ENCODE peak calls at places on chromosomes 16 and 17, in ten cellular contexts. F, V, U, X, L, H, Q, O, T and A are unnamed samples.

GRCh38 chr17:32803544-32803943 is 73.4 kb downstream of the MYO1D start:
- DNase-seq in F (no peak), V (no peak), U (no peak), X (no peak), L (no peak), H (no peak), Q (no peak), O (peak; percentile 89), T (no peak), A (no peak)

GRCh38 chr17:76178124-76178523 is 37.1 kb upstream of the FOXJ1 start:
- DNase-seq in F (no peak), V (no peak), U (no peak), X (no peak), L (no peak), H (no peak), Q (no peak), O (no peak), T (peak; percentile 65), A (no peak)

GRCh38 chr17:77613627-77614026 is 344.9 kb upstream of the TNRC6C start:
- DNase-seq in F (peak; percentile 14), V (no peak), U (no peak), X (no peak), L (no peak), H (no peak), Q (no peak), O (no peak), T (no peak), A (no peak)

GRCh38 chr17:10754109-10754508 is 24.3 kb upstream of the TMEM220 start:
- DNase-seq in F (peak; percentile 74), V (peak; percentile 44), U (peak; percentile 72), X (no peak), L (peak; percentile 34), H (peak; percentile 54), Q (peak; percentile 39), O (no peak), T (no peak), A (peak; percentile 36)

GRCh38 chr17:16282522-16282921 is 65.5 kb downstream of the PIGL start:
- DNase-seq in F (no peak), V (no peak), U (no peak), X (no peak), L (no peak), H (no peak), Q (no peak), O (peak; percentile 41), T (no peak), A (no peak)

GRCh38 chr17:74528491-74529199 is 2.6 kb downstream of the CD300LB start:
- DNase-seq in F (peak; percentile 26), V (peak; percentile 6), U (no peak), X (no peak), L (peak; percentile 43), H (peak; percentile 26), Q (no peak), O (no peak), T (peak; percentile 8), A (no peak)

GRCh38 chr16:80500116-80500859 is 40.5 kb upstream of the DYNLRB2 start:
- DNase-seq in F (no peak), V (no peak), U (no peak), X (no peak), L (no peak), H (no peak), Q (no peak), O (no peak), T (no peak), A (no peak)

GRCh38 chr17:79374807-79375206 is 236.0 kb downstream of the RBFOX3 start:
- DNase-seq in F (no peak), V (no peak), U (no peak), X (no peak), L (no peak), H (no peak), Q (no peak), O (no peak), T (no peak), A (no peak)

GRCh38 chr17:4420692-4421131 is 13.0 kb upstream of the SPNS3 start:
- DNase-seq in F (peak; percentile 69), V (no peak), U (peak; percentile 90), X (peak; percentile 61), L (no peak), H (peak; percentile 51), Q (peak; percentile 73), O (peak; percentile 70), T (peak; percentile 37), A (peak; percentile 78)

GRCh38 chr16:66634527-66635196 is 30.2 kb downstream of the CMTM3 start:
- DNase-seq in F (no peak), V (no peak), U (no peak), X (no peak), L (no peak), H (no peak), Q (peak; percentile 65), O (no peak), T (no peak), A (no peak)

GRCh38 chr17:50458290-50458689 is 10.4 kb downstream of the CHAD start:
- DNase-seq in F (no peak), V (no peak), U (no peak), X (no peak), L (no peak), H (no peak), Q (no peak), O (no peak), T (no peak), A (no peak)

GRCh38 chr17:33012522-33013033 is 20.9 kb downstream of the SPACA3 start:
- DNase-seq in F (no peak), V (no peak), U (peak; percentile 79), X (no peak), L (no peak), H (no peak), Q (no peak), O (no peak), T (no peak), A (no peak)

GRCh38 chr16:14056970-14057369 is 14.1 kb upstream of the MRTFB start:
- DNase-seq in F (no peak), V (no peak), U (no peak), X (no peak), L (no peak), H (no peak), Q (no peak), O (peak; percentile 83), T (no peak), A (no peak)

GRCh38 chr17:72838068-72838467 is 254.4 kb downstream of the SLC39A11 start:
- DNase-seq in F (no peak), V (no peak), U (no peak), X (no peak), L (no peak), H (no peak), Q (no peak), O (no peak), T (no peak), A (no peak)

GRCh38 chr17:7018331-7018964 is 4.4 kb upstream of the BCL6B start:
- DNase-seq in F (no peak), V (peak; percentile 88), U (no peak), X (no peak), L (peak; percentile 58), H (peak; percentile 72), Q (no peak), O (no peak), T (peak; percentile 69), A (no peak)
- TF ChIP-seq POLR2A in F (no peak), V (peak; percentile 80), U (no peak), X (no peak), L (peak; percentile 40), H (peak; percentile 19), Q (no peak), O (peak; percentile 15), T (peak; percentile 82), A (no peak)

GRCh38 chr17:30344283-30345088 is 10.6 kb upstream of the TMIGD1 start:
- DNase-seq in F (peak; percentile 71), V (peak; percentile 50), U (no peak), X (no peak), L (peak; percentile 52), H (peak; percentile 25), Q (peak; percentile 96), O (peak; percentile 68), T (peak; percentile 48), A (no peak)
- TF ChIP-seq POLR2A in F (no peak), V (no peak), U (no peak), X (no peak), L (no peak), H (no peak), Q (peak; percentile 51), O (no peak), T (no peak), A (no peak)

GRCh38 chr16:23317266-23317661 is 15.2 kb downstream of the SCNN1B start:
- DNase-seq in F (peak; percentile 61), V (no peak), U (no peak), X (no peak), L (no peak), H (no peak), Q (no peak), O (no peak), T (no peak), A (no peak)
- TF ChIP-seq POLR2A in F (no peak), V (no peak), U (no peak), X (no peak), L (no peak), H (no peak), Q (no peak), O (no peak), T (no peak), A (no peak)

GRCh38 chr16:85631230-85631629 is 18.1 kb downstream of the GSE1 start:
- DNase-seq in F (no peak), V (no peak), U (no peak), X (no peak), L (no peak), H (no peak), Q (no peak), O (no peak), T (no peak), A (no peak)

GRCh38 chr16:85633438-85633743 is 20.3 kb downstream of the GSE1 start:
- DNase-seq in F (no peak), V (no peak), U (no peak), X (no peak), L (no peak), H (no peak), Q (no peak), O (no peak), T (no peak), A (no peak)

GRCh38 chr16:85632709-85633437 is 19.8 kb downstream of the GSE1 start:
- DNase-seq in F (no peak), V (no peak), U (no peak), X (no peak), L (no peak), H (no peak), Q (no peak), O (no peak), T (no peak), A (no peak)

GRCh38 chr16:85633888-85634287 is 20.8 kb downstream of the GSE1 start:
- DNase-seq in F (no peak), V (no peak), U (no peak), X (no peak), L (no peak), H (no peak), Q (no peak), O (no peak), T (no peak), A (no peak)

DNA sequence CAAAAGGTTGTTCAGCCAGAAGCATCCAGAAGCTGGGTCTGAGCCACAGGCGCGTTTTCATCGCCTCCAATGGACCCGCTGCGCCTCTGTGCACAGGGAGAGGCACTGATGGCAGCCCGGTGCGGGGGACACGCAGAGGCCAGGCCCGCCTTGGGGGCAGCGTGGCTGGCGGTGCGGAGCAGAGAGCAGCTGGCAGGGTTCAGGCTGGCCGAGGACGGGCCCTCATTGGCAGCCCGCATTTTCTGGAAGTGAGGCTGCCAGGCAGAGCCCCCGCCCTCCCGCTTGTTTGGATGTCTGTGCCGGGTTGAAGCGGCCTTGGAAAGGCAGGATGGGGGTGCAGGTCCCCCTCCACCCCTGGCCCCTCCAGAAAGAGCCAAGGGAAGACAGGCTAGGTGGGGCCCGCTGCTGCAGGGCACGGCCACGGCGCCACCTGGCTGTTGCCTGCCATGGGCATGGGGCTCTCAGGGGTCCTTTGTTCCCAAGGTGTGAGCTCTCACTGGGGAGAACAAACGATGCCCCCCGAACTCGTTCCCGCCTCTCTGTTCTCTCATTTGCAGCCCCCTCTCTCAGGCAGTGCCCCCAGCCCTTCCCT is 18.8 kb downstream of the GSE1 start:
- DNase-seq in F (no peak), V (no peak), U (no peak), X (no peak), L (no peak), H (no peak), Q (no peak), O (no peak), T (no peak), A (no peak)
- TF ChIP-seq POLR2A in F (no peak), V (no peak), U (no peak), X (no peak), L (no peak), H (no peak), Q (no peak), O (no peak), T (no peak), A (no peak)